ENCODE peak calls at places on chromosomes 2 and 18, in six cellular contexts. F is adrenal gland, U is transverse colon, C is A549, V is lower leg skin, G is ovary. B is an unnamed sample.

GRCh38 chr2:37934591-37935513 is 9.8 kb downstream of the RMDN2 start:
- DNase-seq in G (no peak), U (no peak), F (no peak), C (no peak), V (no peak), B (no peak)

GRCh38 chr2:72004201-72004915 is 143.3 kb downstream of the CYP26B1 start:
- DNase-seq in C (no peak), F (no peak), U (no peak), G (no peak), V (no peak), B (no peak)

GRCh38 chr2:21392660-21393059 is 268.9 kb downstream of the TDRD15 start:
- DNase-seq in C (no peak), V (no peak), G (no peak), F (no peak), U (no peak), B (no peak)

GRCh38 chr2:72116081-72116533 is 31.6 kb downstream of the CYP26B1 start:
- DNase-seq in G (no peak), F (no peak), C (peak; percentile 72), V (no peak), U (no peak), B (peak; percentile 67)

GRCh38 chr18:45081579-45082181 is 401.0 kb downstream of the SETBP1 start:
- DNase-seq in V (no peak), F (no peak), U (no peak), G (no peak), C (no peak), B (no peak)

GRCh38 chr2:107543793-107544192 is 282.9 kb upstream of the RGPD4 start:
- DNase-seq in G (no peak), F (no peak), U (no peak), C (no peak), V (no peak), B (no peak)

GRCh38 chr2:130756041-130756720 is 841 bp downstream of the AMER3 start:
- DNase-seq in V (no peak), U (no peak), F (peak; percentile 44), G (no peak), C (peak; percentile 23), B (no peak)

GRCh38 chr2:53422979-53423378 is 344.6 kb upstream of the CHAC2 start:
- DNase-seq in U (peak; percentile 22), C (no peak), V (no peak), F (peak; percentile 69), G (no peak), B (peak; percentile 20)

GRCh38 chr2:157055660-157056199 is 201.8 kb upstream of the GALNT5 start:
- DNase-seq in U (no peak), F (no peak), G (no peak), V (no peak), C (no peak), B (no peak)

GRCh38 chr2:206045251-206045650 is 40.7 kb downstream of the INO80D start:
- DNase-seq in C (no peak), V (no peak), F (no peak), G (no peak), U (no peak), B (no peak)

GRCh38 chr2:64329848-64330247 is 124.1 kb upstream of the LGALSL start:
- DNase-seq in V (no peak), F (no peak), G (no peak), C (no peak), U (peak; percentile 70), B (no peak)

GRCh38 chr2:112644155-112644932 is 1.4 kb upstream of the SLC20A1 start:
- DNase-seq in G (no peak), C (no peak), V (no peak), U (peak; percentile 72), F (no peak), B (no peak)
- TF ChIP-seq POLR2A in G (no peak), C (no peak), V (no peak), U (no peak), F (no peak), B (no peak)

DNA sequence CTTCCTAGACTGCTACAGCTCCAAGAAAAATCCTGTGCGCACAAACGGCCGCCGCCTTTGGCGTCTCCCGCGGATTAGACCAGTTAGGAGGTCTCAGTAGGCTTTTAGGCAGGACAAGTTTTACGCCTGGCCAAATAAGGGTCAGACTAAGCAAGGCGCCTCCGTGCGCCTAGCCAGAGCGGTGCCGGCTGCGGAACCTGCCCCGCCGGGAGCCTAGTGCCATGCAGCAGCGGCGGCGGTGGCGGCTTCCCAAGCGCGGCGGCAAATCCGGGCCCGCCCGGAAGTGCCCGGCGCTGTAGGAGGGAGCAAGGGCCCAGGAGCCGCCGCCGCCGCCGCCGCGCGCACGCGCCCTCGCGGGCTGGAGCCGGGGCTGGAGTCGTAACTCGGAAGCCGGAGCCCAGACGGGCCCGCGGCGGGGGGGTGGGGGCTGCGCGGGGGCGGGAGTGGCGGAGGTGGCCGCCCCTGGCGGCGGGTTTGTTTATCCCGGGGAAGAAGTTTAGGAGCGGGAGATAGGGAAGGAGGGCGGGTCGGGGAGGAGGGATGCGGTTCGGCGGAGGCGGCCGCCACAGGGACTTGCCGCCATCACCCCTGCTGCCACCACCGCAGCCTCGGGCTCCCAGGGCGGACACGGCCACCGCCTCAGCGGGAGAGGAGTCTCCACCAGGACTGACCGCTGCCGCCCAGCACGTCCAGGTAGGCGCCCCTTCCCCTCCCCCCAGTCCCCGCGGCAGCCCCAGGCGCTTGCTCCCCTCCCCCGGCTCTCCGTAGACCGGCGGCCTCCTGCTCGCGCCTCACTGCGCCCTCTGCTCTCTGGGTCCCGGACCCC is at the start of gene SPOPL:
- DNase-seq in G (peak; percentile 88), C (peak; percentile 82), U (peak; percentile 95), F (peak; percentile 95), V (peak; percentile 89), B (peak; percentile 92)
- TF ChIP-seq POLR2A in G (peak; percentile 44), C (peak; percentile 93), U (peak; percentile 52), F (peak; percentile 1), V (peak; percentile 30), B (peak; percentile 91)

GRCh38 chr2:208012449-208012848 is 12.9 kb downstream of the PLEKHM3 start:
- DNase-seq in V (no peak), G (no peak), C (no peak), U (peak; percentile 27), F (peak; percentile 88), B (no peak)
- TF ChIP-seq POLR2A in V (no peak), G (no peak), C (no peak), U (no peak), F (no peak), B (no peak)

DNA sequence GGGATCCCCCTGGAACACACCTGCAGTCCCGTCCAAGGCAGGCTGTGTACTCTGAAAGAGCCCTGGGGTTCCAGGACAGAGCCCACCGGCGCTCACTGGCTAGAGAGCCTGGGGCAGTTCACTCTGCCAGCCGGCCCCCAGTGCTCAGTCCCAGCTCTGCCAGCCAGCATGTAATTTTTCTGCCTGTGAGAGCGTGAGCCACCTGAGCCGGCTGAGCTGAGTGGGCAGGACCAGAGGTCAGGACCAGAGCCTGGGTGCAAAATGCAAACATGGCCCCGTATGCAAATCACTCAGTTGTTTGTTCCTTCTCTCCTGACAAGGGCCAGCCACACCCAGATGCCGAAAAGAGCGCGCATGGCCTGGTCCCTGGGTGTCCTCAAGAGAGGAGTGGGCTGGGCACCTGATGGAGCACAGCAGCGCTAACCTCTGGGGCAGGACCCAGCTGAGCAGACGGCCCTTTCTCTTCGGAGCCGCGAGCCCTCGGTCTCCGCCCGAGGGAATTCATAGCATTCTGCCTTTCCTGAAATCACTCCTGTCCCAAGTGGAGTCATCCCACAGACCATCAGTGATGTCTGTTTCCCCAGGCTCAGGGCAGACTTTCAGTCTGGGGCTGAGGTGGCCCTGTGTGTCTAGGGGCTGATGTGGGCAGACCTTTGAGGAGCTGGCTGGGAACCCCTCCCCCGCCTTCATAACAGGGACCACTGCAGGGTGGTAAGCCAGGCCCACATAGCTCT is 36.5 kb upstream of the PTMA start:
- DNase-seq in U (peak; percentile 81), V (no peak), C (no peak), G (no peak), F (no peak), B (no peak)
- TF ChIP-seq POLR2A in U (peak; percentile 61), V (no peak), C (no peak), G (no peak), F (no peak), B (no peak)

DNA sequence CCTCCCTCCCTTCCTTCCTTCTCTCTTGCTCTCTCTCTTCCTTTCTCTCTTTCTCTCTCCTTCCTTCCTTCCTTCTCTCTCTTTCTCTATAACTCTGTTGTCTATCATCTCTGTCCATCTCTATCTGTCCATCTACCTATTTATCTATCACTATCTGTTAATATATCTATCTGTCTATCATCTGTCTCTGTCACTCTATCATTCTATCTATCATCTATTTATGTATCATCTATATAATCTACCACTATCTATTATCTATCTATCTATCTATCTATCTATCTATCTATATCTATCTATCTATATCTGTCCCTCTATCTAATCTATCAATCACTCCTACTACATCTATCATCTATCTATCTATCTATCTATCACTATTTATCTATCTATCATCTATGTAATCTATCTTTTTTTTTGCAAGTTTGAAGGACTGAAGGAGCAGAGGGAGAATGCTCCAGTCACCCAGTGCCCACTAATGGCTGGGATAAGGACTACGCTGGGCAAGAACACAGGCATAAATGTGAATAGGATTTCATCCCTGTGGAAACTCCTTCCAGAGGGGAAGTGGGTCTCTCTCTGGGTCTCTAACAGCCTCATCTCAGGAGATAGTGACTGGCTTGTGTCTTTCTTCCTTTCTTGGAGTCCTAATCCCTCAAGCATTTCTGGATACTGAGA is 427.0 kb downstream of the LPIN1 start:
- DNase-seq in F (no peak), V (no peak), C (no peak), G (no peak), U (no peak), B (no peak)
- TF ChIP-seq POLR2A in F (no peak), V (no peak), C (no peak), G (no peak), U (no peak), B (no peak)

GRCh38 chr18:54390838-54391237 is 33.1 kb downstream of the C18orf54 start:
- DNase-seq in G (no peak), F (no peak), U (no peak), V (no peak), C (no peak), B (no peak)

GRCh38 chr18:54386043-54386442 is 28.3 kb downstream of the C18orf54 start:
- DNase-seq in G (no peak), U (no peak), C (no peak), V (no peak), F (no peak), B (no peak)

GRCh38 chr18:54388203-54389142 is 30.8 kb downstream of the C18orf54 start:
- DNase-seq in G (no peak), C (peak; percentile 19), F (peak; percentile 52), V (no peak), U (peak; percentile 41), B (peak; percentile 22)

GRCh38 chr18:54387631-54388030 is 29.9 kb downstream of the C18orf54 start:
- DNase-seq in C (no peak), U (no peak), G (no peak), V (no peak), F (no peak), B (peak; percentile 5)

GRCh38 chr18:54389143-54389505 is 31.4 kb downstream of the C18orf54 start:
- DNase-seq in U (no peak), F (no peak), V (no peak), G (no peak), C (no peak), B (no peak)
- TF ChIP-seq POLR2A in U (no peak), F (no peak), V (no peak), G (no peak), C (no peak), B (no peak)

DNA sequence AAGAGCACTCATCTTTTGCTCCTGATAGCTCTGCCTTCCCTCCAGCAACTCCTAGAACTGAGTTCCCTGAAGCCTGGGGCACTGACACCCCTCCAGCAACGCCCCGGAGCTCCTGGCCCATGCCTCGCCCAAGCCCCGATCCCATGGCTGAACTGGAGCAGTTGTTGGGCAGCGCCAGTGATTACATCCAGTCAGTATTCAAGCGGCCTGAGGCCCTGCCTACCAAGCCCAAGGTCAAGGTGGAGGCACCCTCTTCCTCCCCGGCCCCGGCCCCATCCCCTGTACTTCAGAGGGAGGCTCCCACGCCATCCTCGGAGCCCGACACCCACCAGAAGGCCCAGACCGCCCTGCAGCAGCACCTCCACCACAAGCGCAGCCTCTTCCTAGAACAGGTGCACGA is 62.4 kb downstream of the TET3 start:
- DNase-seq in V (no peak), F (no peak), C (no peak), U (no peak), G (no peak), B (no peak)
- TF ChIP-seq POLR2A in V (no peak), F (no peak), C (no peak), U (no peak), G (no peak), B (no peak)

B was measured in H54.